ENCODE peak calls at places on chromosomes 4 and X, in six cellular contexts. J is mesenchymal stem cell, K is fibroblast of lung, L is iPS-NIHi11, H is DMS153, V is H7. G is an unnamed sample.

GRCh38 chr4:161188578-161188977 is 975.2 kb downstream of the FSTL5 start:
- DNase-seq in H (no peak), K (no peak), L (no peak), V (no peak), J (no peak), G (no peak)

GRCh38 chr4:20658456-20658855 is 41.8 kb upstream of the PACRGL start:
- DNase-seq in L (no peak), V (no peak), J (no peak), H (no peak), K (no peak), G (no peak)

GRCh38 chrX:123976671-123977316 is 15.3 kb downstream of the STAG2 start:
- DNase-seq in V (no peak), H (peak; percentile 20), K (peak; percentile 68), L (no peak), J (peak; percentile 54), G (peak; percentile 23)

GRCh38 chr4:127849505-127850234 is 31.0 kb upstream of the PLK4 start:
- DNase-seq in H (no peak), J (no peak), L (no peak), V (no peak), K (peak; percentile 12), G (no peak)

GRCh38 chr4:126850286-126850685 is 782.5 kb upstream of the INTU start:
- DNase-seq in L (peak; percentile 7), K (peak; percentile 93), H (no peak), J (peak; percentile 97), V (no peak), G (peak; percentile 82)

GRCh38 chr4:182764137-182764536 is 153.0 kb downstream of the DCTD start:
- DNase-seq in L (no peak), J (peak; percentile 13), H (no peak), V (no peak), K (no peak), G (no peak)

GRCh38 chrX:133005038-133005437 is 46.6 kb upstream of the HS6ST2 start:
- DNase-seq in K (peak; percentile 17), V (peak; percentile 48), J (peak; percentile 8), L (peak; percentile 37), H (no peak), G (peak; percentile 4)

GRCh38 chrX:6386837-6387236 is 148.1 kb downstream of the VCX3A start:
- DNase-seq in V (no peak), L (no peak), K (no peak), J (no peak), H (no peak), G (no peak)

GRCh38 chrX:112851806-112852205 is 11.2 kb upstream of the AMOT start:
- DNase-seq in H (no peak), J (peak; percentile 87), K (peak; percentile 47), V (no peak), L (no peak), G (no peak)

GRCh38 chr4:112664611-112665010 is 27.7 kb downstream of the LARP7 start:
- DNase-seq in K (no peak), V (no peak), L (no peak), J (no peak), H (no peak), G (no peak)

GRCh38 chrX:108117988-108118387 is 26.4 kb downstream of the ATG4A start:
- DNase-seq in L (no peak), H (no peak), V (no peak), J (peak; percentile 28), K (peak; percentile 25), G (no peak)

GRCh38 chr4:152981278-152981677 is 45.2 kb downstream of the FHDC1 start:
- DNase-seq in K (no peak), V (peak; percentile 40), J (no peak), L (no peak), H (no peak), G (no peak)

GRCh38 chr4:3121596-3121995 is 47.1 kb downstream of the HTT start:
- DNase-seq in H (no peak), V (no peak), K (no peak), L (no peak), J (no peak), G (no peak)

GRCh38 chr4:176400816-176401461 is 81.2 kb downstream of the SPCS3 start:
- DNase-seq in H (no peak), V (no peak), L (no peak), J (peak; percentile 42), K (peak; percentile 66), G (no peak)

GRCh38 chr4:154643493-154643892 is 31.0 kb upstream of the FGG start:
- DNase-seq in J (no peak), K (peak; percentile 6), V (no peak), L (no peak), H (no peak), G (no peak)

GRCh38 chr4:48896845-48897244 is 9.7 kb downstream of the OCIAD2 start:
- DNase-seq in H (no peak), L (no peak), V (no peak), K (no peak), J (no peak), G (no peak)

GRCh38 chr4:153233761-153234371 is 29.6 kb downstream of the TRIM2 start:
- DNase-seq in K (peak; percentile 86), L (no peak), V (no peak), J (peak; percentile 86), H (peak; percentile 4), G (no peak)

GRCh38 chr4:65416875-65417274 is 253.4 kb downstream of the EPHA5 start:
- DNase-seq in K (no peak), J (no peak), L (peak; percentile 35), H (peak; percentile 93), V (no peak), G (no peak)

GRCh38 chr4:55635760-55636621 is at the start of gene NMU:
- DNase-seq in L (peak; percentile 66), K (no peak), J (peak; percentile 2), V (peak; percentile 77), H (peak; percentile 58), G (no peak)

GRCh38 chr4:3108211-3108610 is 33.7 kb downstream of the HTT start:
- DNase-seq in J (peak; percentile 72), L (no peak), H (no peak), V (no peak), K (no peak), G (no peak)

GRCh38 chr4:921830-922331 is 10.2 kb downstream of the GAK start:
- DNase-seq in K (no peak), J (no peak), L (no peak), H (no peak), V (peak; percentile 16), G (no peak)

GRCh38 chr4:47839259-47839658 is 1.4 kb upstream of the CORIN start:
- DNase-seq in K (peak; percentile 47), V (peak; percentile 23), J (peak; percentile 49), H (no peak), L (no peak), G (no peak)

GRCh38 chrX:71253253-71254091 is 468 bp downstream of the ZMYM3 start:
- DNase-seq in J (peak; percentile 50), K (peak; percentile 30), V (peak; percentile 88), H (no peak), L (peak; percentile 72), G (peak; percentile 1)

GRCh38 chr4:123381996-123382395 is 14.6 kb upstream of the SPRY1 start:
- DNase-seq in L (no peak), V (no peak), H (no peak), K (no peak), J (no peak), G (no peak)

GRCh38 chrX:41327359-41327758 is 6.6 kb upstream of the DDX3X start:
- DNase-seq in H (no peak), J (no peak), V (no peak), L (no peak), K (no peak), G (no peak)

GRCh38 chr4:123250843-123251242 is 145.8 kb upstream of the SPRY1 start:
- DNase-seq in V (no peak), K (peak; percentile 81), J (peak; percentile 38), H (peak; percentile 37), L (no peak), G (no peak)

GRCh38 chr4:6418193-6418755 is 54.1 kb downstream of the PPP2R2C start:
- DNase-seq in J (no peak), V (no peak), H (no peak), L (no peak), K (no peak), G (no peak)

GRCh38 chrX:82816001-82816400 is 692.1 kb upstream of the POU3F4 start:
- DNase-seq in J (no peak), H (no peak), V (no peak), L (no peak), K (peak; percentile 8), G (no peak)

GRCh38 chr4:20684852-20685763 is 15.2 kb upstream of the PACRGL start:
- DNase-seq in V (peak; percentile 10), K (peak; percentile 56), L (peak; percentile 18), H (no peak), J (peak; percentile 40), G (no peak)

GRCh38 chr4:91222019-91222418 is 1081.7 kb upstream of the GRID2 start:
- DNase-seq in H (no peak), J (no peak), L (no peak), V (no peak), K (no peak), G (no peak)

GRCh38 chr4:187606581-187606980 is 389.0 kb upstream of the ZFP42 start:
- DNase-seq in V (peak; percentile 80), J (peak; percentile 63), L (peak; percentile 76), H (peak; percentile 66), K (peak; percentile 72), G (peak; percentile 53)

GRCh38 chr4:6137747-6138135 is 62.6 kb downstream of the JAKMIP1 start:
- DNase-seq in V (no peak), H (no peak), L (no peak), J (no peak), K (no peak), G (no peak)

GRCh38 chr4:133483600-133484246 is 334.6 kb downstream of the PCDH10 start:
- DNase-seq in H (peak; percentile 2), L (no peak), J (peak; percentile 62), V (no peak), K (peak; percentile 60), G (no peak)

GRCh38 chr4:19728773-19729172 is 522.9 kb upstream of the SLIT2 start:
- DNase-seq in L (no peak), H (no peak), V (no peak), K (no peak), J (no peak), G (no peak)

GRCh38 chr4:161428180-161428965 is 735.4 kb downstream of the FSTL5 start:
- DNase-seq in K (no peak), L (no peak), J (no peak), V (no peak), H (no peak), G (no peak)

G was measured in SJSA1.